ENCODE peak calls at places on chromosome 2, in four cellular contexts. L is heart left ventricle, A is adrenal gland, Q is GM18507. S is an unnamed sample.

GRCh38 chr2:60742419-60742818 is 13.6 kb upstream of the PAPOLG start:
- DNase-seq in L (no peak), A (no peak), Q (no peak), S (no peak)

GRCh38 chr2:182634386-182634785 is 81.7 kb upstream of the DNAJC10 start:
- DNase-seq in L (no peak), A (no peak), Q (no peak), S (no peak)

GRCh38 chr2:214379227-214379626 is 31.6 kb upstream of the VWC2L start:
- DNase-seq in L (no peak), A (no peak), Q (no peak), S (no peak)

GRCh38 chr2:115303-115702 is 69.0 kb upstream of the FAM110C start:
- DNase-seq in L (no peak), A (no peak), Q (no peak), S (no peak)

GRCh38 chr2:46954951-46955571 is 39.5 kb upstream of the MCFD2 start:
- DNase-seq in L (peak), A (peak), Q (no peak), S (peak)

GRCh38 chr2:208570066-208570465 is 163.5 kb downstream of the PTH2R start:
- DNase-seq in L (no peak), A (no peak), Q (no peak), S (no peak)

GRCh38 chr2:127425540-127426490 is 7.6 kb downstream of the PROC start:
- DNase-seq in L (no peak), A (peak), Q (no peak), S (no peak)

GRCh38 chr2:239601201-239601851 is 200.5 kb upstream of the HDAC4 start:
- DNase-seq in L (no peak), A (peak), Q (no peak), S (no peak)

GRCh38 chr2:53697686-53698085 is 69.9 kb upstream of the CHAC2 start:
- DNase-seq in L (no peak), A (no peak), Q (no peak), S (no peak)

GRCh38 chr2:19823507-19823906 is 78.3 kb downstream of the TTC32 start:
- DNase-seq in L (no peak), A (no peak), Q (no peak), S (no peak)

GRCh38 chr2:62300925-62301324 is 105.0 kb downstream of the B3GNT2 start:
- DNase-seq in L (no peak), A (no peak), Q (no peak), S (no peak)

S was measured in left cardiac atrium.